ENCODE peak calls at places on chromosomes 16 and 17, in eight cellular contexts. Z is adrenal gland, X is tibial nerve, L is left ventricle myocardium inferior, V is PC-9, S is cardiac muscle cell, E is upper lobe of right lung, W is aorta. I is an unnamed sample. For H3K27me3 and H3K4me1, the result is how much of the 10 kb centered on the place peaks cover.

GRCh38 chr16:65083181-65083845 is 38.5 kb downstream of the CDH11 start:
- DNase-seq in W (no peak), Z (no peak), E (no peak), S (peak), X (no peak), V (no peak), L (no peak), I (no peak)

GRCh38 chr16:72188512-72188911 is 16.6 kb upstream of the PMFBP1 start:
- DNase-seq in E (no peak), X (no peak), S (no peak), L (no peak), Z (no peak), W (no peak), V (no peak), I (no peak)

GRCh38 chr16:1433756-1434155 is 2.9 kb downstream of the PERCC1 start:
- DNase-seq in V (no peak), X (no peak), L (no peak), E (no peak), S (no peak), Z (no peak), W (no peak), I (no peak)

GRCh38 chr16:58500329-58501241 is 642 bp downstream of the NDRG4 start:
- DNase-seq in L (no peak), Z (no peak), V (no peak), W (no peak), S (no peak), X (no peak), E (no peak), I (no peak)

GRCh38 chr17:66040402-66040801 is 151.5 kb downstream of the CEP112 start:
- DNase-seq in V (no peak), Z (no peak), S (no peak), L (no peak), E (no peak), W (no peak), X (no peak), I (no peak)

GRCh38 chr16:2008631-2009301 is 855 bp downstream of the ZNF598 start:
- DNase-seq in E (no peak), W (no peak), S (peak), Z (no peak), L (peak), V (peak), X (no peak), I (no peak)

GRCh38 chr16:50395763-50396710 is 27.2 kb upstream of the BRD7 start:
- DNase-seq in L (no peak), V (peak), E (no peak), Z (no peak), S (no peak), X (no peak), W (no peak), I (no peak)

GRCh38 chr16:19912445-19913305 is 28.0 kb upstream of the GPRC5B start:
- DNase-seq in Z (no peak), S (peak), W (no peak), L (no peak), E (no peak), V (no peak), X (no peak), I (no peak)

GRCh38 chr17:79980246-79981043 is 55.2 kb downstream of the TBC1D16 start:
- DNase-seq in Z (no peak), X (no peak), E (peak), V (no peak), W (peak), S (no peak), L (no peak), I (no peak)

GRCh38 chr16:13421726-13422125 is 498.2 kb upstream of the ERCC4 start:
- DNase-seq in E (no peak), X (no peak), S (no peak), L (no peak), V (no peak), Z (no peak), W (no peak), I (no peak)

GRCh38 chr17:64638552-64639198 is 23.4 kb downstream of the SMURF2 start:
- DNase-seq in S (peak), V (no peak), Z (no peak), L (no peak), X (no peak), E (no peak), W (no peak), I (no peak)

DNA sequence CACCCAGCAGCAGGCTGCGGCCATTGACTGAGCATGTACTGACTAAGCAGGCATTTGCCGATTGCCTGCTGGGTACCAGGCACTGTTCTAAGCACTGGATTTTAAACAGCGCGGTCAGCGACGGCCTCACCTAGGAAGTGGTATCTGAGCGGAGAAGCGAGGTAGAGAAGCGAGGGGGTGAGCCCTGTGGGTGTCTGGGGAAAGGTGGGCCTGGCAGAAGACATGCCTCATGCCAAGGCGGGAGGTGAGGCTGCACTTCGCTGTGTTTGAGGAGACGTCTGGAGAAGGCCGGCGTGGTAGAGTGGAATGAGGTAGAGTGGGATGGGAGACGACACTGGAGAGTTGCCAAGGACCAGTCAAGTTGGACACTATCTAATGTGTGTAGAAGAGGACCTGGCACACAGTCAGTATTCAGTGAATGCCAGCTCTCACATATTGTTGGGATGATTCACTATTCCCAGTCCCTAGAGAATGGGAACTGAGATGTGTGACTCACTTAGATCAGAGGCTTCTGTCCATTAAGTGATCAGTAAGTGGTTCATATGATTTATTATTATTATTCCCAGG is 14.4 kb downstream of the SYCE1L start:
- DNase-seq in S (peak), W (no peak), E (no peak), L (no peak), Z (peak), V (peak), X (no peak), I (no peak)
- H3K4me3 ChIP-seq in S (no peak), W (no peak), E (no peak), L (no peak), Z (no peak), V (peak), X (no peak), I (no peak)

DNA sequence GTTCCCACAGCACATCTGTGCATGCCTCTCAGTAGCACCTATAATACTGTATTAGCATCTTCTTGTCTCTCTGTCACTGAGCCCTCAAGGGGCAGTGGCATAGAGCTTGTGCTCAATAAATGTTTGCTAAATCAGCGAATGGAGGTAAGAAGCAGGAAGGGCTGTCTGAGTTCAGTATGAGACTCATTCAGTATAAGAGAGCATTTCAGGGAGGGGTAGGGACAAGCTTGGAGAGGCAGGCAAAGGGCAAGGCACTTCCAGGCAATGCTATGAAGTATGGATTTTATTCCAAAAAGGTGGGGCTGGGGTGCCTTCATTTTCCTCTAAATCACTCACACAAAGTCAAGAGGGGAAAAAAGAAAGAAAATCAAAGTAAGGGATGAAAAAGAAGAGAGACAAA is 51.3 kb downstream of the SKAP1 start:
- DNase-seq in Z (no peak), S (no peak), L (no peak), V (no peak), E (no peak), X (no peak), W (no peak), I (no peak)
- H3K27me3 ChIP-seq in Z (under half), S (under half), L (half or more), V (under half), E (under half), X (under half), W (under half), I (under half)

DNA sequence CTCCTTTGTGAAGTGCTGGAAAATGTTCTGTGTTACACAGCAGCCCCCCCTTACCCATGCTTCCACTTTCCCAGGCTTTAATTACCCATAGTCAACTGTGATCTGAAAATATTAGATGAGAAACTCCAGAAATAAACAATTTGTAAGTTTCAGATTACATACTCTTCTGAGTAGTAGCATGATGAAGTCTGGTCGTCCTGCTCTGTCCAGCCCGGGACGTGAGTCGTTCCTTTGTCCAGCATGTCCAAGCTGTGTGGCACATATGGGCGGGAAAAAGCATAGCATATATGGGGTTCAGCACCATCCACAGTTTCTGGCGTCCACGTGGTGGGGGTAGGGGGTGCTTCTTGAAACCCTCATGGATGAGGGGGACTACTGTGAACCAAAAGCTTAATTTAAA is 83.5 kb downstream of the BANP start:
- DNase-seq in W (peak), X (no peak), V (no peak), L (no peak), Z (no peak), S (no peak), E (no peak), I (no peak)
- H3K4me1 ChIP-seq in W (under half), X (under half), V (under half), L (under half), Z (under half), S (under half), E (under half), I (under half)

DNA sequence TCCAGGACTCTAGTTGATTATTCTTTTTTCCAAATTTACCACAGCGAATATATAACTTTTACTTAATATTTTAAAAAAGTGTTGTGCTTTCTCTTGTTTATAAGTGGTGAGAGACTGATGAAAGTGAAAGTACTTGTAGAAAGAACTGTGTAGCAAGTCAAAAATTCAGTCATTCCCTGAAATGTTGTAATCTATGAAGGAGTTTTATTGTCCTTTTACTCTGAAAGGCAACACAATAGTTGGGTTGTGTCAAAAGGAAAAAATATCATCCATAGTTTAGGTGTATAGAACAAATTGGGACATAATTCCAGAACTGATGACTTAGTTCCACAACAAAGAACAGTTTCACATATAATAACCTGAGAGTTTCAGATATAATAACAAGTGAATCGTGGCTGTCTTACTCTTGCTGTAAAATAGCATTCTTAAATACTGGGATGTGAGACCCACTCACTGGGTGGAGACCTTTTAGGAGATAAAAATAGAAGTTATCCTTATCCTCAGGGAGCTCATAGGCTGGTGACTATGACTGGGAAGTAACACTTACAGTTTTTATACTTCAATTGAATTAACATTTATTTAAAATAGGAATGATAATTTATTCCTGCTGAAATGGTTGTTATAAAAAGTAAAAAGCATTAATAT is 20.6 kb downstream of the CYB5B start:
- DNase-seq in W (no peak), X (no peak), L (no peak), E (no peak), Z (no peak), S (peak), V (no peak), I (no peak)
- H3K4me3 ChIP-seq in W (no peak), X (peak), L (peak), E (peak), Z (no peak), S (no peak), V (no peak), I (no peak)

I was measured in SJCRH30.